ENCODE peak calls at places on chromosomes 2 and 18, in ten cellular contexts. I is colonic mucosa; T is astrocyte of the spinal cord; O is IMR-90; Q is activated gamma-delta T cell treated with Interleukin-2 at 50 U/mL for 16 hours; B is T-helper 2 cell; X is epithelial cell of prostate; E is HTR-8/SVneo; S is stimulated activated CD8-positive, alpha-beta memory T cell treated with anti-CD3 and anti-CD28 coated beads, Interleukin-15, amount 100 ng/mL, for 48 hours; U is WTC11. W is an unnamed sample.

GRCh38 chr2:42118759-42119569 is 50.2 kb upstream of the EML4 start:
- DNase-seq in S (no peak), E (no peak), O (no peak), Q (no peak), T (peak), B (no peak), X (no peak), U (no peak), I (no peak), W (no peak)

GRCh38 chr2:27856386-27856785 is 33.8 kb downstream of the RBKS start:
- DNase-seq in I (no peak), Q (no peak), X (no peak), B (no peak), O (no peak), S (no peak), E (no peak), U (no peak), T (no peak), W (no peak)

GRCh38 chr2:46873632-46874068 is 42.0 kb downstream of the MCFD2 start:
- DNase-seq in U (no peak), B (no peak), X (peak), O (peak), Q (no peak), S (peak), E (peak), T (peak), I (peak), W (peak)

GRCh38 chr18:49456794-49457193 is 3.7 kb downstream of the DYM start:
- DNase-seq in T (peak), E (no peak), B (no peak), O (peak), U (no peak), S (no peak), I (no peak), X (no peak), Q (no peak), W (no peak)

GRCh38 chr2:15844099-15844801 is 96.1 kb upstream of the MYCN start:
- DNase-seq in I (no peak), E (no peak), B (no peak), O (no peak), Q (no peak), X (no peak), T (no peak), U (no peak), S (no peak), W (no peak)

GRCh38 chr2:20567159-20567925 is 83.6 kb downstream of the HS1BP3 start:
- DNase-seq in S (no peak), Q (no peak), U (peak), T (no peak), I (no peak), O (no peak), X (no peak), B (no peak), E (peak), W (no peak)

GRCh38 chr2:81894451-81894990 is 1590.0 kb upstream of the LRRTM1 start:
- DNase-seq in E (peak), T (no peak), O (peak), B (no peak), Q (no peak), U (no peak), S (no peak), X (no peak), I (no peak), W (no peak)

GRCh38 chr2:200416878-200417277 is 93.0 kb downstream of the KCTD18 start:
- DNase-seq in S (no peak), T (no peak), O (no peak), E (no peak), U (no peak), I (no peak), Q (no peak), X (no peak), B (no peak), W (no peak)

GRCh38 chr2:60834270-60834717 is 47.1 kb upstream of the REL start:
- DNase-seq in X (no peak), T (no peak), E (no peak), O (no peak), B (no peak), I (no peak), S (no peak), Q (no peak), U (no peak), W (no peak)

GRCh38 chr2:238464389-238464788 is 37.7 kb downstream of the ASB1 start:
- DNase-seq in U (no peak), I (no peak), O (no peak), S (no peak), B (no peak), E (no peak), Q (no peak), T (no peak), X (no peak), W (no peak)

GRCh38 chr2:164841719-164842623 is at the start of gene COBLL1:
- DNase-seq in O (peak), I (peak), S (peak), B (no peak), Q (peak), U (peak), E (peak), X (peak), T (peak), W (no peak)

GRCh38 chr2:179410552-179411356 is 146.1 kb upstream of the SESTD1 start:
- DNase-seq in O (peak), Q (no peak), I (peak), S (no peak), T (peak), U (peak), E (peak), X (no peak), B (no peak), W (peak)

GRCh38 chr2:37896319-37896718 is 28.8 kb upstream of the RMDN2 start:
- DNase-seq in E (no peak), X (no peak), Q (no peak), B (no peak), T (no peak), O (no peak), U (no peak), I (no peak), S (no peak), W (no peak)

GRCh38 chr2:231245253-231246094 is 47.0 kb downstream of the ARMC9 start:
- DNase-seq in B (no peak), I (peak), S (no peak), O (no peak), U (no peak), E (peak), X (no peak), Q (no peak), T (no peak), W (no peak)

GRCh38 chr2:218500501-218501060 is 67.6 kb downstream of the USP37 start:
- DNase-seq in O (no peak), U (no peak), E (no peak), S (no peak), X (no peak), B (no peak), I (no peak), Q (no peak), T (no peak), W (no peak)

GRCh38 chr18:65091737-65092329 is 659.0 kb upstream of the CDH7 start:
- DNase-seq in X (no peak), O (peak), S (no peak), B (no peak), T (peak), U (no peak), E (no peak), I (peak), Q (no peak), W (no peak)

GRCh38 chr2:121209014-121209610 is 75.9 kb downstream of the TFCP2L1 start:
- DNase-seq in X (no peak), E (no peak), S (no peak), U (no peak), O (no peak), I (no peak), B (no peak), T (no peak), Q (no peak), W (no peak)

GRCh38 chr2:30026091-30027055 is 105.0 kb upstream of the ALK start:
- DNase-seq in T (peak), B (no peak), S (no peak), I (no peak), Q (no peak), O (peak), U (peak), E (peak), X (peak), W (no peak)

GRCh38 chr2:219350215-219350937 is 17.8 kb upstream of the RESP18 start:
- DNase-seq in E (no peak), O (peak), S (no peak), Q (no peak), B (no peak), U (no peak), T (peak), X (no peak), I (no peak), W (no peak)

GRCh38 chr2:217751192-217751591 is 251.6 kb downstream of the TNS1 start:
- DNase-seq in T (no peak), S (no peak), Q (no peak), E (no peak), X (no peak), O (no peak), U (no peak), B (no peak), I (no peak), W (no peak)

GRCh38 chr2:164314148-164314547 is 307.1 kb downstream of the GRB14 start:
- DNase-seq in I (no peak), T (peak), X (no peak), U (no peak), O (no peak), S (no peak), Q (no peak), B (no peak), E (no peak), W (peak)

GRCh38 chr18:54415086-54415485 is 57.4 kb downstream of the C18orf54 start:
- DNase-seq in X (no peak), B (no peak), U (no peak), E (no peak), O (no peak), S (no peak), Q (no peak), T (peak), I (no peak), W (no peak)

GRCh38 chr2:235709124-235709813 is 215.4 kb downstream of the AGAP1 start:
- DNase-seq in T (no peak), B (no peak), S (no peak), Q (no peak), U (no peak), I (peak), O (peak), E (peak), X (peak), W (peak)

GRCh38 chr18:44802508-44802907 is 121.8 kb downstream of the SETBP1 start:
- DNase-seq in O (peak), T (peak), X (no peak), I (no peak), Q (no peak), B (no peak), E (no peak), U (no peak), S (no peak), W (no peak)

GRCh38 chr2:96150791-96151594 is 5.8 kb upstream of the DUSP2 start:
- DNase-seq in X (no peak), I (no peak), S (no peak), Q (no peak), E (no peak), B (no peak), U (no peak), O (no peak), T (no peak), W (no peak)

GRCh38 chr2:127175821-127176354 is 44.2 kb downstream of the CYP27C1 start:
- DNase-seq in O (peak), E (no peak), X (peak), I (peak), T (no peak), S (no peak), Q (no peak), U (no peak), B (no peak), W (no peak)

GRCh38 chr2:24840164-24840869 is 47.1 kb downstream of the CENPO start:
- DNase-seq in U (no peak), I (no peak), B (no peak), T (no peak), E (no peak), S (no peak), X (no peak), O (no peak), Q (no peak), W (no peak)

GRCh38 chr18:59881728-59882685 is 17.8 kb upstream of the PMAIP1 start:
- DNase-seq in Q (no peak), U (no peak), O (peak), B (no peak), X (no peak), T (peak), E (no peak), S (no peak), I (peak), W (no peak)